ENCODE peak calls at places on chromosomes 4 and X, in seven cellular contexts. B, H, M, E, C, S and T are unnamed samples.

GRCh38 chr4:80229590-80229989 is 32.3 kb downstream of the PRDM8 start:
- DNase-seq in B (no peak), S (no peak), M (no peak), E (no peak), H (no peak), C (no peak), T (no peak)

GRCh38 chrX:139198936-139199335 is 331.6 kb upstream of the F9 start:
- DNase-seq in M (no peak), H (no peak), S (no peak), E (no peak), B (no peak), C (no peak), T (no peak)

GRCh38 chr4:5710962-5711478 is at the start of gene EVC:
- DNase-seq in B (peak; percentile 69), E (peak; percentile 83), H (no peak), S (peak; percentile 74), M (peak; percentile 91), C (peak; percentile 85), T (peak; percentile 92)

GRCh38 chrX:136200466-136200865 is 50.7 kb downstream of the MAP7D3 start:
- DNase-seq in H (no peak), E (no peak), S (peak; percentile 58), C (no peak), M (no peak), B (peak; percentile 53), T (no peak)

GRCh38 chr4:73417973-73418372 is 13.9 kb downstream of the ALB start:
- DNase-seq in H (no peak), B (no peak), M (no peak), S (peak; percentile 1), C (no peak), E (no peak), T (no peak)

GRCh38 chr4:86977621-86978184 is 42.9 kb downstream of the AFF1 start:
- DNase-seq in H (no peak), S (peak; percentile 76), B (peak; percentile 76), C (no peak), E (no peak), M (no peak), T (no peak)

GRCh38 chr4:165537028-165537648 is 158.3 kb downstream of the CPE start:
- DNase-seq in M (no peak), E (no peak), B (peak; percentile 13), S (peak; percentile 39), C (no peak), H (no peak), T (no peak)

GRCh38 chrX:68833448-68833805 is 4.6 kb downstream of the EFNB1 start:
- DNase-seq in C (peak; percentile 42), B (no peak), M (no peak), H (no peak), S (no peak), E (no peak), T (no peak)

GRCh38 chr4:186946140-186946539 is 222.5 kb upstream of the FAT1 start:
- DNase-seq in S (no peak), H (no peak), E (no peak), M (peak; percentile 65), B (no peak), C (no peak), T (no peak)

GRCh38 chr4:138938371-138938699 is 77.2 kb upstream of the NOCT start:
- DNase-seq in S (peak; percentile 65), M (no peak), H (no peak), C (no peak), B (peak; percentile 11), E (no peak), T (no peak)

GRCh38 chr4:142404191-142404611 is 441.9 kb downstream of the INPP4B start:
- DNase-seq in C (no peak), B (peak; percentile 20), M (peak; percentile 28), E (no peak), H (no peak), S (peak; percentile 72), T (peak; percentile 74)

GRCh38 chr4:142407569-142407968 is 438.5 kb downstream of the INPP4B start:
- DNase-seq in B (no peak), S (no peak), M (no peak), E (no peak), H (no peak), C (no peak), T (no peak)

GRCh38 chr4:142405021-142405991 is 440.8 kb downstream of the INPP4B start:
- DNase-seq in B (peak; percentile 9), C (peak; percentile 67), M (no peak), H (peak; percentile 64), S (peak; percentile 68), E (peak; percentile 38), T (peak; percentile 54)

GRCh38 chr4:142406917-142407501 is 439.1 kb downstream of the INPP4B start:
- DNase-seq in S (no peak), M (no peak), E (no peak), H (peak; percentile 47), C (no peak), B (no peak), T (no peak)

GRCh38 chr4:142406051-142406549 is 440.0 kb downstream of the INPP4B start:
- DNase-seq in E (no peak), C (no peak), M (no peak), S (no peak), H (no peak), B (no peak), T (no peak)
- H3K4me1 ChIP-seq in E (peaks cover 1% of the 10 kb centered on the region), C (no peaks in the 10 kb centered on the region), M (peaks cover 26% of the 10 kb centered on the region), S (peaks cover 12% of the 10 kb centered on the region), H (peaks cover 54% of the 10 kb centered on the region), B (peaks cover 55% of the 10 kb centered on the region), T (no peaks in the 10 kb centered on the region)

GRCh38 chrX:151701071-151701470 is 5.8 kb downstream of the PRRG3 start:
- DNase-seq in H (no peak), E (no peak), M (no peak), S (no peak), C (no peak), B (no peak), T (no peak)

GRCh38 chrX:151700581-151700980 is 5.3 kb downstream of the PRRG3 start:
- DNase-seq in E (no peak), M (no peak), C (no peak), B (no peak), S (no peak), H (no peak), T (no peak)

GRCh38 chrX:151701531-151701930 is 6.3 kb downstream of the PRRG3 start:
- DNase-seq in B (no peak), M (no peak), C (no peak), H (no peak), S (no peak), E (no peak), T (no peak)

GRCh38 chrX:151698485-151698884 is 3.2 kb downstream of the PRRG3 start:
- DNase-seq in B (no peak), H (no peak), S (no peak), E (no peak), M (no peak), C (no peak), T (no peak)

GRCh38 chrX:151699746-151700145 is 4.5 kb downstream of the PRRG3 start:
- DNase-seq in E (no peak), B (no peak), S (no peak), C (no peak), H (no peak), M (no peak), T (no peak)
- H3K9me3 ChIP-seq in E (no peaks in the 10 kb centered on the region), B (no peaks in the 10 kb centered on the region), S (peaks cover 9% of the 10 kb centered on the region), C (no peaks in the 10 kb centered on the region), H (no peaks in the 10 kb centered on the region), M (no peaks in the 10 kb centered on the region), T (no peaks in the 10 kb centered on the region)

GRCh38 chr4:871484-871883 is 45.6 kb upstream of the CPLX1 start:
- DNase-seq in E (no peak), C (no peak), M (no peak), H (no peak), S (no peak), B (no peak), T (no peak)
- H3K27ac ChIP-seq in E (no peak overlapping the region), C (no peak overlapping the region), M (no peak overlapping the region), H (no peak overlapping the region), S (no peak overlapping the region), B (no peak overlapping the region), T (no peak overlapping the region)

GRCh38 chrX:13197961-13198761 is 121.7 kb downstream of the ATXN3L start:
- DNase-seq in S (no peak), H (no peak), C (no peak), E (no peak), B (no peak), M (no peak), T (no peak)

GRCh38 chrX:13200398-13200797 is 119.5 kb downstream of the ATXN3L start:
- DNase-seq in S (no peak), H (no peak), B (no peak), E (no peak), M (no peak), C (no peak), T (no peak)

GRCh38 chrX:13201605-13202219 is 118.1 kb downstream of the ATXN3L start:
- DNase-seq in E (no peak), H (no peak), C (no peak), B (no peak), M (no peak), S (no peak), T (no peak)

GRCh38 chrX:13198762-13199064 is 121.1 kb downstream of the ATXN3L start:
- DNase-seq in C (no peak), B (no peak), H (no peak), E (no peak), S (no peak), M (no peak), T (no peak)

DNA sequence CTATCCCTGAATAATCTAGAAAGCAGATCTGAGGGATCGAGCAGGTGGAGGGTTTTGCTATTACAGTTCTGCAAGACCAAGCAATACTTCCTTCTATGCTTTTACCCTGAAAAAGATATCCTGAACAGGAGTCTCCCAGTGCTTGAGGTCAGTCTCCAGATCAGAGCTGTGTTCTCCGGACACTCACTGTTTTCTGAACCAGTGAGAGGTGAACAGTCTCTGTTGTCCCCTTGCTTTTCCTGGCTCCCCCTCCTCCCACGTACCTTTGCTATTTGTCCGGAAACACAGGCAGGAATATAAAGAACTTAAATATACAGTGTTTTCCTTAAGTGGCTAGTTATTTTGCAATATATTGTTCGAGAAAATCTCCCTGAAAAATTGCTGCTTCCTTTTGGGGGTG is 116.6 kb downstream of the ATXN3L start:
- DNase-seq in C (no peak), B (no peak), S (no peak), H (no peak), E (no peak), M (no peak), T (no peak)
- H3K4me1 ChIP-seq in C (no peaks in the 10 kb centered on the region), B (no peaks in the 10 kb centered on the region), S (no peaks in the 10 kb centered on the region), H (no peaks in the 10 kb centered on the region), E (no peaks in the 10 kb centered on the region), M (no peaks in the 10 kb centered on the region), T (no peaks in the 10 kb centered on the region)

GRCh38 chrX:145816607-145817298 is 876 bp upstream of the SLITRK2 start:
- DNase-seq in M (no peak), S (no peak), B (no peak), C (no peak), E (no peak), H (no peak), T (no peak)
- H3K9me3 ChIP-seq in M (no peaks in the 10 kb centered on the region), S (peaks cover 2% of the 10 kb centered on the region), B (no peaks in the 10 kb centered on the region), C (no peaks in the 10 kb centered on the region), E (no peaks in the 10 kb centered on the region), H (no peaks in the 10 kb centered on the region), T (no peaks in the 10 kb centered on the region)